ENCODE peak calls at places on chromosomes 4 and X, in four cellular contexts. G, N, U and I are unnamed samples.

GRCh38 chrX:55340896-55341433 is 76.2 kb upstream of the PAGE3 start:
- DNase-seq in G (no peak), N (no peak), U (no peak), I (no peak)

GRCh38 chr4:139556735-139557505 is 901 bp upstream of the SETD7 start:
- DNase-seq in G (no peak), N (peak; percentile 65), U (peak; percentile 91), I (peak; percentile 40)

GRCh38 chr4:2908686-2909085 is 54.5 kb downstream of the NOP14 start:
- DNase-seq in G (no peak), N (no peak), U (no peak), I (no peak)

GRCh38 chr4:37597019-37597418 is 89.2 kb downstream of the RELL1 start:
- DNase-seq in G (no peak), N (no peak), U (no peak), I (no peak)

GRCh38 chr4:101307901-101308300 is 39.4 kb downstream of the PPP3CA start:
- DNase-seq in G (peak; percentile 16), N (no peak), U (no peak), I (no peak)

GRCh38 chrX:72057331-72057730 is 74.4 kb downstream of the RTL5 start:
- DNase-seq in G (no peak), N (no peak), U (no peak), I (no peak)

GRCh38 chr4:122205687-122206086 is 53.6 kb downstream of the BLTP1 start:
- DNase-seq in G (no peak), N (no peak), U (no peak), I (no peak)

GRCh38 chrX:52271212-52271611 is 86.5 kb downstream of the MAGED4 start:
- DNase-seq in G (peak; percentile 1), N (no peak), U (peak; percentile 64), I (peak; percentile 12)

GRCh38 chr4:16722386-16722785 is 176.1 kb downstream of the LDB2 start:
- DNase-seq in G (no peak), N (no peak), U (no peak), I (no peak)

GRCh38 chr4:89489338-89489771 is 181.8 kb upstream of the GPRIN3 start:
- DNase-seq in G (no peak), N (no peak), U (no peak), I (no peak)

GRCh38 chrX:112043997-112044396 is 38.6 kb downstream of the TRPC5 start:
- DNase-seq in G (no peak), N (no peak), U (peak; percentile 69), I (peak; percentile 15)

GRCh38 chr4:105196523-105197145 is 50.0 kb downstream of the TET2 start:
- DNase-seq in G (no peak), N (no peak), U (peak; percentile 44), I (peak; percentile 35)

GRCh38 chr4:3700223-3700622 is 66.0 kb upstream of the ADRA2C start:
- DNase-seq in G (no peak), N (no peak), U (no peak), I (no peak)

GRCh38 chr4:103018391-103019318 is 850 bp downstream of the SLC9B1 start:
- DNase-seq in G (no peak), N (no peak), U (peak; percentile 63), I (peak; percentile 16)

GRCh38 chr4:147328756-147329446 is 152.0 kb upstream of the EDNRA start:
- DNase-seq in G (no peak), N (no peak), U (no peak), I (no peak)

GRCh38 chr4:102518703-102519131 is 17.6 kb downstream of the NFKB1 start:
- DNase-seq in G (no peak), N (no peak), U (no peak), I (no peak)

GRCh38 chr4:150078996-150079581 is 844 bp downstream of the DCLK2 start:
- DNase-seq in G (peak; percentile 30), N (peak; percentile 51), U (no peak), I (no peak)

GRCh38 chr4:150078041-150078995 is at the start of gene DCLK2:
- DNase-seq in G (peak; percentile 92), N (peak; percentile 66), U (no peak), I (no peak)

GRCh38 chr4:150082241-150082640 is 4.0 kb downstream of the DCLK2 start:
- DNase-seq in G (no peak), N (no peak), U (peak; percentile 65), I (no peak)

GRCh38 chr4:150080875-150081274 is 2.6 kb downstream of the DCLK2 start:
- DNase-seq in G (no peak), N (no peak), U (no peak), I (no peak)

DNA sequence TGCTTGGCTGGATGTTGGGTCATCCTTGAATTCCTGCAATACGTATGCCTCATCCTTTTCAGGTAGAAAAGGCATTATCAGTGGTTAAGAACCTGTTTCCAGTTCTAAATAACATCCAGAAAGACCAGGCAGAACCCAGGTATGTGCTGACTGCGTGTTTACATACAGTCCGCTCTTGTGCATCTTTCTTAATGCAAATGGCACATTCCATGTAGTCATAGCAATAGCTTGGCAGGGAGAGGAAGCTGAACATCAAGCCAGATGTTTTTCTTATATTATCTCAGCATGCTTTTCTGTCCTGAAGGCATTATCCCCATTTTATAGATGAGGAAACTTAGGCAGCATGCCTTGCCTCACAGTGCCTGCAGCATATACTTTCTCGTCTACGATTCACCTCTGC is 2.1 kb downstream of the DCLK2 start:
- DNase-seq in G (no peak), N (no peak), U (no peak), I (no peak)
- H3K4me3 ChIP-seq in G (peak overlapping the region; percentile 83), N (no peak overlapping the region), U (no peak overlapping the region), I (no peak overlapping the region)

DNA sequence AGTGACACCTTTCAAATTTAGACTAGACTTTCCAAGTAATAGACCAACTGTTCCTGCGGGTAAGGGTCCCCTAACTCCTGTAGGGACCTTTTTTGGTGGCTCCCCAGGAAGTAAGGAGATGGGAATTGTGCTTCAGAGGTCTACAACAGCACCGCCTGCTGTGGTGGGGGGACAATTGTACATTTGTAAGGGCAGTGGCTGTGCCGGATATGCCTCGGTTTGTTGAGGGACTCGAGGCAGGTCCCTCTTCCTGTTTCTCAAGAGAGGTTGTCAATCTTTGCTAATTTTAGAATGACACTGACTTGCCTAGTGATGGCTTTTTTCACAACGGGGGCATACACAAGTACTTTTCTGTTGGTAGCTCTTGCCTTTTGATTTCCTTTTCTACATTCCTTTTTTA is 15.5 kb upstream of the HSD17B11 start:
- DNase-seq in G (no peak), N (no peak), U (peak; percentile 64), I (no peak)
- H3K4me3 ChIP-seq in G (no peak overlapping the region), N (no peak overlapping the region), U (no peak overlapping the region), I (no peak overlapping the region)

DNA sequence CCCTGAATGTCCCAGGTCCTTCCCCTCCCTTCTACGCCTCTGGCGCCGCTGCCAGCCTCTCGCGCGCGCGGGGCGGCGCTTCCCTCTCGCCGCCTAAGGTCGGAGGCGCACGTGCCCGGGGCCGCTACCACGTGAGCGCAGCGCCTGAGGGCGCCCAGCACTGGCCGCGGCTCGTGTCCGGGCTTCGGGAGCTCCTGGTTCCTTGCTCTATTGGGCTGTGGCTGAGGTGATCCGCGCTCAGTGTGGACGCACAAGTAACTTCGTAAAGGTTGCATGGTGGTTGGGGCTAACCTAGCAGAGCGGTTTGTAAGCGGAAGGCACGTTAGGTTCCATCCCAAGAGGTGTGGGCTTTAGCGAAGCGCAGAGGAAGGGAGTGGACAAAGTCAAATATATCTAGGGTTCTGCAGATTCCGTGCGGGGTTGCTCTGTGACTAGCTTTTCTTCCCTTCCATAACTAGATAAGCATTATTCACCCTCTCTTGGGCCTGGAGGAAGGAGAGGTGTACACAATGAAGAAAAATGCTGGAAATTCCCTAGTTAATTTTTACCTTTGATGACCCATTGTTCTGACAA is 1.8 kb downstream of the TLL1 start:
- DNase-seq in G (no peak), N (no peak), U (no peak), I (no peak)
- H3K4me3 ChIP-seq in G (peak overlapping the region; percentile 67), N (peak overlapping the region; percentile 45), U (no peak overlapping the region), I (no peak overlapping the region)

GRCh38 chr4:25650271-25650670 is 5.4 kb upstream of the SLC34A2 start:
- DNase-seq in G (no peak), N (no peak), U (no peak), I (no peak)

GRCh38 chr4:25656031-25656430 is 380 bp downstream of the SLC34A2 start:
- DNase-seq in G (no peak), N (no peak), U (no peak), I (no peak)

GRCh38 chr4:25654971-25655963 is at the start of gene SLC34A2:
- DNase-seq in G (no peak), N (no peak), U (no peak), I (peak; percentile 27)

GRCh38 chr4:25658357-25658771 is 2.7 kb downstream of the SLC34A2 start:
- DNase-seq in G (no peak), N (no peak), U (no peak), I (no peak)

DNA sequence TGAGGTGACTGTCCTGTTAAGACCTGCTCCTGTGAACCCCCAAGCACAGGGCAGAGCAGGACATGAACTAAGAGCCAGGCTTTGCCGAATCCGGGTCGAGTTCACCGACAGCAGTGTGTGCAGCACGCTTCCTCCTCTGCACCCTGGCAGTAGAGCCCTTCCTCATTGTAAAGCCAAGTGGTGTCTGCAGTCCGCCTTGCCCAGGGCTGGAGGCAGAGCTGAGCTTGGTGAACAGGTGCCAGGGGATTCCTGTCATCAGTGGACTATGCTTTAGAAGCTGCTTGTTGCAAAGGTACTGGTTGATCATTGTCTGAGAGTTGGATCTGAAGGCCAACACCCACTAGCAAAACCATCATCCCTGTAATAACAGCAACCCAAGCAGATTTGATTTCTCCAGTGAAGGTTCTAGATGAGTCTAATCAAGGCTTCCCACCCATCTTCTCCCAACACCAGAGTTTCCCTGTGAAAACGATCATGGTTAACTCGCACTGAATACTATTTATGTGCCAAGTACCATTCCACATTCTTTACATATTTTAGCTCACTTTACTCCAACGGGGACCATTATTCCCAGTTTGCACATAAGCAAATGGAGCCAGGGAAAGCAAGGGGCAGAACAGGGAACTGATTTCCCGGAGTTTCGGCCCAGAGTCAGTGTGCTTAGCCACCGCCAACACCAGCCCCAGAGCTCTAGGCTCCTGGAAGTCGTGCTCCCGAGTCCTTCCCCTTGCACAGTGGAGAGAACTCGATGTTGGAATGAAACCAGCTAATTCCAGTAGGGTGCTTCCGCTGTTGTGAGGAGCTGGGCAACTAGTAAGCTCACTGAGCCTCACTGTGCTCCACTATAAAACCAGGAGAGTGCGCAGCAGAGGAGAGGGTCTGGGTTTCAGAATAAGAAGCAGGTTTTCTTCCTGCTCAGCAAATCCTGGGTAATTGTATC is 1.4 kb upstream of the SLC34A2 start:
- DNase-seq in G (peak; percentile 10), N (no peak), U (no peak), I (no peak)
- H3K4me3 ChIP-seq in G (no peak overlapping the region), N (no peak overlapping the region), U (no peak overlapping the region), I (no peak overlapping the region)

GRCh38 chr4:137960371-137961050 is 281.6 kb downstream of the SLC7A11 start:
- DNase-seq in G (peak; percentile 91), N (no peak), U (no peak), I (no peak)
- H3K4me3 ChIP-seq in G (no peak overlapping the region), N (no peak overlapping the region), U (no peak overlapping the region), I (no peak overlapping the region)